ENCODE peak calls at places on chromosomes 5 and 9, in eight cellular contexts. Q is Right ventricle myocardium superior, W is IMR-90, D is left kidney, L is AG09309, M is left ventricle myocardium inferior, K is lung, C is kidney epithelial cell. P is an unnamed sample.

GRCh38 chr9:37425298-37425752 is 2.8 kb downstream of the GRHPR start:
- DNase-seq in Q (no peak), W (no peak), D (no peak), L (no peak), M (no peak), K (no peak), C (no peak), P (no peak)

GRCh38 chr9:122444366-122444765 is 33.4 kb downstream of the OR1J1 start:
- DNase-seq in Q (peak; percentile 49), W (peak; percentile 84), D (no peak), L (peak; percentile 79), M (no peak), K (no peak), C (no peak), P (no peak)

GRCh38 chr5:72355706-72356299 is 35.6 kb downstream of the PTCD2 start:
- DNase-seq in Q (peak; percentile 40), W (peak; percentile 22), D (peak; percentile 65), L (no peak), M (peak; percentile 23), K (no peak), C (no peak), P (peak; percentile 61)

GRCh38 chr9:131739988-131740648 is at the start of gene RAPGEF1:
- DNase-seq in Q (peak; percentile 85), W (no peak), D (peak; percentile 74), L (no peak), M (peak; percentile 76), K (peak; percentile 77), C (no peak), P (peak; percentile 77)

GRCh38 chr9:29214162-29214520 is 1640.9 kb upstream of the C9orf72 start:
- DNase-seq in Q (no peak), W (no peak), D (peak; percentile 93), L (no peak), M (no peak), K (no peak), C (peak; percentile 41), P (peak; percentile 94)

GRCh38 chr5:23223846-23224245 is 283.6 kb upstream of the PRDM9 start:
- DNase-seq in Q (no peak), W (no peak), D (no peak), L (no peak), M (no peak), K (no peak), C (no peak), P (no peak)

GRCh38 chr9:98401140-98402025 is 145.9 kb upstream of the TBC1D2 start:
- DNase-seq in Q (no peak), W (peak; percentile 12), D (peak; percentile 12), L (no peak), M (no peak), K (no peak), C (no peak), P (peak; percentile 9)

GRCh38 chr9:37920471-37921167 is 16.7 kb upstream of the SLC25A51 start:
- DNase-seq in Q (no peak), W (no peak), D (peak; percentile 59), L (no peak), M (no peak), K (no peak), C (no peak), P (peak; percentile 61)

GRCh38 chr9:70285981-70286616 is 27.3 kb downstream of the SMC5 start:
- DNase-seq in Q (no peak), W (peak; percentile 28), D (no peak), L (no peak), M (no peak), K (no peak), C (no peak), P (no peak)

GRCh38 chr5:83488821-83489220 is 17.3 kb downstream of the VCAN start:
- DNase-seq in Q (no peak), W (peak; percentile 87), D (no peak), L (no peak), M (no peak), K (no peak), C (no peak), P (no peak)

GRCh38 chr5:131252824-131253171 is 11.1 kb upstream of the CDC42SE2 start:
- DNase-seq in Q (peak; percentile 67), W (no peak), D (no peak), L (no peak), M (peak; percentile 34), K (peak; percentile 55), C (no peak), P (no peak)

GRCh38 chr5:76455531-76456132 is 52.5 kb downstream of the IQGAP2 start:
- DNase-seq in Q (no peak), W (no peak), D (no peak), L (no peak), M (no peak), K (no peak), C (no peak), P (no peak)

GRCh38 chr9:16182784-16183183 is 629.9 kb downstream of the CCDC171 start:
- DNase-seq in Q (no peak), W (no peak), D (no peak), L (no peak), M (no peak), K (no peak), C (no peak), P (no peak)

GRCh38 chr9:127545196-127546124 is 66.6 kb upstream of the STXBP1 start:
- DNase-seq in Q (no peak), W (peak; percentile 56), D (peak; percentile 88), L (no peak), M (no peak), K (peak; percentile 85), C (peak; percentile 92), P (no peak)

P was measured in GM23338.